ENCODE peak calls at places on chromosomes 1 and 21, in eight cellular contexts. X, H, M, B, N, S, R and Y are unnamed samples.

GRCh38 chr1:32361674-32362473 is 411 bp downstream of the FAM229A start:
- DNase-seq in N (peak), R (no peak), S (peak), B (peak), X (no peak), M (peak), H (peak), Y (no peak)

GRCh38 chr21:24955275-24955961 is 651.9 kb downstream of the MRPL39 start:
- DNase-seq in N (no peak), X (no peak), R (no peak), S (no peak), B (no peak), M (no peak), H (no peak), Y (no peak)

GRCh38 chr1:186244825-186245224 is 130.2 kb downstream of the TPR start:
- DNase-seq in H (no peak), S (no peak), X (no peak), B (no peak), R (no peak), N (peak), M (no peak), Y (no peak)

GRCh38 chr1:5903031-5903430 is 89.2 kb downstream of the NPHP4 start:
- DNase-seq in H (no peak), M (no peak), R (no peak), X (no peak), B (no peak), S (no peak), N (no peak), Y (no peak)

GRCh38 chr1:39833121-39833520 is 44.5 kb upstream of the BMP8B start:
- DNase-seq in B (no peak), X (no peak), R (no peak), S (no peak), H (no peak), M (no peak), N (no peak), Y (no peak)

GRCh38 chr21:42289926-42290325 is 25.3 kb downstream of the TFF3 start:
- DNase-seq in N (peak), X (no peak), R (no peak), M (no peak), B (no peak), H (no peak), S (no peak), Y (no peak)

GRCh38 chr1:92445865-92446264 is 40.9 kb downstream of the GFI1 start:
- DNase-seq in S (no peak), M (no peak), B (no peak), R (no peak), H (no peak), X (no peak), N (no peak), Y (no peak)

GRCh38 chr1:35748326-35748725 is 21.5 kb downstream of the CLSPN start:
- DNase-seq in S (no peak), H (no peak), B (no peak), M (no peak), R (no peak), X (no peak), N (no peak), Y (no peak)

GRCh38 chr1:21672478-21673276 is 3.5 kb upstream of the RAP1GAP start:
- DNase-seq in N (no peak), H (no peak), X (no peak), R (no peak), M (no peak), B (peak), S (no peak), Y (no peak)

GRCh38 chr1:114353233-114353632 is 157.8 kb downstream of the TRIM33 start:
- DNase-seq in H (no peak), M (peak), S (peak), R (no peak), B (peak), N (peak), X (peak), Y (no peak)

GRCh38 chr1:32496127-32496526 is 31.3 kb downstream of the ZBTB8B start:
- DNase-seq in S (no peak), B (no peak), R (no peak), N (no peak), M (no peak), X (no peak), H (no peak), Y (no peak)

GRCh38 chr1:40648928-40649591 is 16.4 kb downstream of the RIMS3 start:
- DNase-seq in B (no peak), X (no peak), M (no peak), N (no peak), R (no peak), S (no peak), H (no peak), Y (no peak)

GRCh38 chr1:246295968-246296367 is 211.1 kb downstream of the SMYD3 start:
- DNase-seq in S (no peak), N (no peak), R (no peak), H (no peak), B (peak), M (no peak), X (no peak), Y (no peak)

GRCh38 chr1:168606096-168606495 is 29.7 kb downstream of the XCL1 start:
- DNase-seq in N (no peak), R (no peak), B (no peak), S (no peak), H (no peak), M (no peak), X (no peak), Y (no peak)

GRCh38 chr1:113403065-113403464 is 12.8 kb downstream of the MAGI3 start:
- DNase-seq in N (no peak), M (no peak), X (no peak), S (no peak), B (no peak), R (no peak), H (no peak), Y (no peak)

GRCh38 chr1:236240690-236241089 is 41.1 kb downstream of the ERO1B start:
- DNase-seq in H (no peak), X (no peak), R (no peak), B (no peak), S (no peak), M (no peak), N (no peak), Y (no peak)

GRCh38 chr1:210681158-210681557 is 352.5 kb downstream of the HHAT start:
- DNase-seq in R (no peak), N (no peak), H (no peak), M (no peak), B (no peak), S (no peak), X (no peak), Y (no peak)

GRCh38 chr1:74463301-74463988 is 49.0 kb downstream of the LRRC53 start:
- DNase-seq in R (no peak), H (no peak), S (no peak), M (no peak), N (no peak), B (no peak), X (no peak), Y (no peak)

GRCh38 chr1:230120289-230120948 is 53.4 kb downstream of the GALNT2 start:
- DNase-seq in N (peak), H (no peak), M (no peak), S (no peak), R (no peak), X (no peak), B (no peak), Y (no peak)

GRCh38 chr1:186983327-186983726 is 154.6 kb downstream of the PLA2G4A start:
- DNase-seq in B (peak), N (no peak), R (no peak), M (peak), S (no peak), X (no peak), H (no peak), Y (no peak)

GRCh38 chr1:31651766-31652165 is 7.1 kb upstream of the PEF1 start:
- DNase-seq in R (no peak), S (no peak), M (no peak), N (no peak), X (no peak), B (no peak), H (no peak), Y (no peak)

GRCh38 chr1:156754219-156754618 is 2.7 kb upstream of the HDGF start:
- DNase-seq in N (no peak), R (no peak), B (no peak), X (no peak), S (no peak), H (no peak), M (peak), Y (no peak)

GRCh38 chr1:221100196-221100950 is 221.1 kb downstream of the HLX start:
- DNase-seq in S (no peak), N (no peak), R (no peak), H (no peak), X (no peak), M (no peak), B (no peak), Y (no peak)

GRCh38 chr1:37292789-37293188 is 181.6 kb upstream of the ZC3H12A start:
- DNase-seq in X (no peak), N (no peak), S (no peak), H (peak), M (no peak), R (no peak), B (no peak), Y (no peak)

GRCh38 chr1:17564458-17565393 is 25.2 kb downstream of the ARHGEF10L start:
- DNase-seq in H (peak), N (no peak), S (peak), B (no peak), X (peak), M (no peak), R (no peak), Y (no peak)

GRCh38 chr1:31383967-31384366 is 11.1 kb upstream of the FABP3 start:
- DNase-seq in H (no peak), N (no peak), R (no peak), S (no peak), X (no peak), M (no peak), B (no peak), Y (no peak)

GRCh38 chr1:164320780-164321683 is 238.0 kb upstream of the PBX1 start:
- DNase-seq in H (peak), S (peak), M (peak), N (peak), B (peak), R (no peak), X (no peak), Y (no peak)

GRCh38 chr1:46489169-46489637 is 433 bp upstream of the DMBX1 start:
- DNase-seq in N (no peak), B (no peak), X (no peak), H (peak), R (no peak), M (no peak), S (no peak), Y (no peak)

GRCh38 chr1:42730988-42731387 is 9.0 kb downstream of the CLDN19 start:
- DNase-seq in H (no peak), S (no peak), R (peak), M (no peak), B (no peak), X (no peak), N (no peak), Y (no peak)

GRCh38 chr21:35011681-35012080 is 37.4 kb downstream of the RUNX1 start:
- DNase-seq in X (no peak), M (no peak), S (no peak), B (no peak), R (no peak), N (no peak), H (no peak), Y (no peak)

GRCh38 chr1:209890606-209891330 is 47.2 kb upstream of the SYT14 start:
- DNase-seq in X (no peak), N (no peak), H (no peak), R (no peak), B (no peak), M (no peak), S (no peak), Y (no peak)

GRCh38 chr1:84702143-84702542 is 11.9 kb upstream of the SSX2IP start:
- DNase-seq in B (no peak), R (no peak), N (no peak), X (no peak), H (no peak), M (no peak), S (no peak), Y (no peak)

GRCh38 chr1:224874775-224875174 is 54.7 kb upstream of the DNAH14 start:
- DNase-seq in S (no peak), M (no peak), R (no peak), B (no peak), X (no peak), H (no peak), N (no peak), Y (no peak)

GRCh38 chr1:116943438-116943837 is 33.7 kb downstream of the PTGFRN start:
- DNase-seq in H (no peak), X (no peak), M (no peak), S (no peak), N (no peak), R (no peak), B (no peak), Y (no peak)

GRCh38 chr1:12336436-12336835 is 106.6 kb downstream of the VPS13D start:
- DNase-seq in B (no peak), S (no peak), M (no peak), X (no peak), H (no peak), N (no peak), R (no peak), Y (no peak)

GRCh38 chr21:33849839-33850238 is 65.8 kb downstream of the ATP5PO start:
- DNase-seq in H (no peak), S (no peak), N (no peak), M (no peak), B (no peak), X (no peak), R (no peak), Y (no peak)

GRCh38 chr1:184447651-184448185 is 60.9 kb downstream of the C1orf21 start:
- DNase-seq in M (no peak), X (no peak), S (no peak), R (no peak), N (no peak), H (no peak), B (no peak), Y (no peak)
- H3K27ac ChIP-seq in M (no peak), X (no peak), S (no peak), R (no peak), N (no peak), H (no peak), B (no peak), Y (no peak)

DNA sequence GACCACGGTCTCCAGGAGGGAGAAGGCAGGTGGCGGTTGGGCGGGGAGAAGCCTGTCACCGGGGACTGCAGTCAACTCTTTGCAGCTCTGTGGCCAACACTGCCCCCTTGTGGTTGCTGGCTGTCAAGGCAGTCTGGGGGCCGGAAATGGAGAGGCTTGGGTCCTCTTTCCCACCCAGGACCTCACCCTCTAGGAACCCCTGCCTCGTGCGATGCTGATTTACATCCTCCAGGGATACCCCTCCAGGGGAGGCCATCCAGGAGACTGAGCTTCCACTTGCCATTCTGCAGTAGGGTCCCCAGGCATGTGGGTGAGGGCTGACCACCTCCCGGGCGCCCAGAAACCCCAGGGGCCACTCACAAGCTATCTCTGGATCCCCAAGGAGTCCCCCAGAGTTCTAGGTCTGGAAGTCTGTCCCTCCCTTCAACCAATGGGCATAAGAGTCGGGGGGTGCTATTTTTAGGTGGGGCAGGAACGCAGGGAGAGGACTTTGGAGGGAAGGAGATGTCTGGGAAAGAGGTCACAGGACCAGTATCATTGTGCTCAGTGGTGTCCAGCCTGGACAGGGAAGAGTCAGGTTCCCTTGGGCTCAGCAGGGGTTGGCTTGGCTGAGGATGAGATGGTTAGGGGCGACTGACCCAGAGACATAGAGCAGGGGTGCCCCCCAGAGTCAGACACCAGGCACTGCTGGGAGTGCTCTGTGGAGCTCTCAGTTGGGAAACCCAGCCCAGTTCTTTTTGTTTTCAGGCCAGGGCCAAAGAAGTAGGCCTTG is 7.1 kb upstream of the GPR61 start:
- DNase-seq in M (peak), N (peak), R (peak), B (peak), X (peak), H (peak), S (peak), Y (no peak)
- TF ChIP-seq POLR2A in M (no peak), N (no peak), R (no peak), B (no peak), X (no peak), H (no peak), S (no peak), Y (no peak)

GRCh38 chr1:203328714-203329122 is 22.2 kb downstream of the FMOD start:
- DNase-seq in X (no peak), M (peak), S (peak), H (peak), R (no peak), B (peak), N (no peak), Y (no peak)

GRCh38 chr1:203325004-203325417 is 19.7 kb downstream of the BTG2 start:
- DNase-seq in R (no peak), H (no peak), X (no peak), B (no peak), N (no peak), M (peak), S (no peak), Y (no peak)

GRCh38 chr1:203325418-203326091 is 20.2 kb downstream of the BTG2 start:
- DNase-seq in S (peak), R (no peak), X (no peak), N (peak), B (peak), H (peak), M (peak), Y (no peak)

GRCh38 chr1:203327684-203328457 is 22.6 kb downstream of the BTG2 start:
- DNase-seq in B (no peak), R (no peak), S (peak), H (peak), N (peak), M (no peak), X (no peak), Y (no peak)

GRCh38 chr1:203326830-203327683 is 21.7 kb downstream of the BTG2 start:
- DNase-seq in H (peak), N (peak), B (peak), X (peak), S (peak), M (peak), R (peak), Y (peak)
- H3K27ac ChIP-seq in H (peak), N (peak), B (peak), X (peak), S (peak), M (peak), R (peak), Y (peak)

GRCh38 chr1:119713039-119713537 is 1.4 kb downstream of the PHGDH start:
- DNase-seq in S (no peak), H (no peak), X (no peak), N (no peak), M (peak), B (no peak), R (no peak), Y (no peak)
- TF ChIP-seq POLR2A in S (no peak), H (no peak), X (no peak), N (no peak), M (no peak), B (no peak), R (no peak), Y (no peak)

GRCh38 chr1:8155528-8156186 is 129.5 kb upstream of the ERRFI1 start:
- DNase-seq in H (no peak), S (peak), M (no peak), B (no peak), R (no peak), X (no peak), N (no peak), Y (no peak)
- H3K27ac ChIP-seq in H (no peak), S (no peak), M (no peak), B (no peak), R (peak), X (peak), N (no peak), Y (peak)

DNA sequence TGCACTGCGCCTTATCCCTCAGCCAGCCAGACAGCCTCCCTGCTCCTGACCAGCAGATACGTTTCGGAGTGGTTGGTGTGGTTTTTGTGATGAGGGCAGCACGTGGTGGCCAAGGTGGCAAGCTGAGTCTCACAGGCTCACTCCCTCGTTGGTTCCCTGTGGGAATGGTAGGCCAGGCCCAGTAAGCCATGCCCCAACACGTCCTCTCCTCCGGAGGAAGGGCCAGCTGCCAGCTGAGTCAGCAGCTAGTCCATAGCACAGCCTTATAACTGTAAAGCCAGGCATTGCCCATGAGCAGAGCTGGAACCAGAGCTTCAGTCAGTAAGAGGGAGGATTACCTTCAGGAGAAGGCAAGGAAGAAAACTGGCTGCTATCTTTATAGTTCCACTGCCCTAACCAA is 29.5 kb downstream of the SZRD1 start:
- DNase-seq in M (peak), N (peak), R (no peak), X (peak), B (peak), H (no peak), S (no peak), Y (no peak)
- TF ChIP-seq POLR2A in M (no peak), N (no peak), R (no peak), X (no peak), B (no peak), H (no peak), S (no peak), Y (no peak)

GRCh38 chr21:15224346-15225086 is 159.7 kb upstream of the NRIP1 start:
- DNase-seq in N (no peak), S (no peak), H (no peak), X (no peak), M (no peak), B (no peak), R (peak), Y (no peak)

GRCh38 chr21:15219866-15220265 is 155.1 kb upstream of the NRIP1 start:
- DNase-seq in H (no peak), B (no peak), R (no peak), X (no peak), N (no peak), M (no peak), S (no peak), Y (no peak)

GRCh38 chr21:15222711-15223110 is 157.9 kb upstream of the NRIP1 start:
- DNase-seq in H (no peak), M (no peak), R (peak), S (no peak), B (no peak), N (no peak), X (no peak), Y (no peak)

GRCh38 chr21:15221799-15222386 is 157.1 kb upstream of the NRIP1 start:
- DNase-seq in R (peak), H (no peak), M (no peak), S (no peak), X (no peak), N (peak), B (peak), Y (no peak)
- H3K27ac ChIP-seq in R (peak), H (no peak), M (no peak), S (no peak), X (no peak), N (peak), B (no peak), Y (peak)

DNA sequence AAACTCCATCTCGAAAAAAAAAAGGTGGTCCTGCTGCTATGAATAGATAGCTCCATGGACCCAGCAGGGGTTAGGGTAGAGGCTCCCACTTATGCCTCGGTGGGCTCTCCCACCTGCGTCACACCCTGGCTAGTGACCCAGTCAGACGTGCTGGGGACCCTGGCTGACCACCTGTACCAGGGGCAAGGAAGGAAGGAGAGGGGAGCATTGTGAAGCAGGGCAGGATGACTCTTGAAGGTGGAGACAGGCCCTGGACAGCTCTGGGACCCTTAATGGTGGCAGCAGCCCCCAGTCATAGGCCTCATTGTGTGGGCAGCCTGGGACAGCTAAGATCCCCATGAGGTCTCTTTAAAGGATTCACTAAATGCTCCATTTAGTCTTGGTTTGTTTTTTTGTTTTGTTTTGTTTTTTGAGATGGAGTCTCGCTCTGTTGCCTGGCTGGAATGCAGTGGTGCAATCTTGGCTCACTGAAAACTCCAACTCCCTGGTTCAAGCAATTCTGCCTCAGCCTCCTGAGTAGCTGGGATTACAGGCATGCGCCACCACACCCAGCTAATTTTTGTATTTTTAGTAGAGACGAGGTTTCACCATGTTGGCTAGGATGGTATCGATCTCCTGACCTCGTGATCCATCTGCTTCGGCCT is 10.4 kb upstream of the SNAPIN start:
- DNase-seq in B (peak), R (no peak), X (no peak), N (no peak), H (peak), S (no peak), M (peak), Y (no peak)
- TF ChIP-seq POLR2A in B (no peak), R (no peak), X (no peak), N (no peak), H (no peak), S (no peak), M (no peak), Y (no peak)

GRCh38 chr1:151146416-151147131 is at the start of gene SEMA6C:
- DNase-seq in B (peak), H (peak), X (peak), S (peak), R (peak), M (peak), N (peak), Y (peak)
- H3K27ac ChIP-seq in B (peak), H (peak), X (peak), S (peak), R (peak), M (peak), N (peak), Y (peak)